ENCODE peak calls at places on chromosomes 6 and 20, in four cellular contexts. One of them, this sample, is unnamed.
A peak's percentile ranks its signal among the peaks of the same experiment; 100 is the strongest.

GRCh38 chr6:8530775-8531435 is 95.6 kb upstream of the SLC35B3 start:
- DNase-seq in mesothelial cell of epicardium: no peak
- DNase-seq in IMR-90: no peak
- DNase-seq in MM.1S: no peak
- DNase-seq in this sample: no peak

GRCh38 chr6:159056432-159056831 is 11.6 kb upstream of the TAGAP start:
- DNase-seq in IMR-90: no peak
- DNase-seq in mesothelial cell of epicardium: no peak
- DNase-seq in MM.1S: no peak
- DNase-seq in this sample: no peak

GRCh38 chr6:125153541-125154183 is at the start of gene TPD52L1:
- DNase-seq in MM.1S: peak; percentile 79
- DNase-seq in IMR-90: peak; percentile 60
- DNase-seq in mesothelial cell of epicardium: peak; percentile 87
- DNase-seq in this sample: peak; percentile 84

GRCh38 chr20:40547492-40548129 is 141.4 kb downstream of the MAFB start:
- DNase-seq in mesothelial cell of epicardium: no peak
- DNase-seq in IMR-90: no peak
- DNase-seq in MM.1S: no peak
- DNase-seq in this sample: no peak

GRCh38 chr20:5182615-5183254 is 55.9 kb downstream of the CDS2 start:
- DNase-seq in mesothelial cell of epicardium: no peak
- DNase-seq in IMR-90: no peak
- DNase-seq in MM.1S: no peak
- DNase-seq in this sample: no peak

GRCh38 chr20:23782366-23782983 is 31.7 kb upstream of the CST1 start:
- DNase-seq in IMR-90: peak; percentile 2
- DNase-seq in MM.1S: peak; percentile 59
- DNase-seq in mesothelial cell of epicardium: no peak
- DNase-seq in this sample: peak; percentile 14

GRCh38 chr20:32629813-32630212 is 43.9 kb downstream of the C20orf203 start:
- DNase-seq in MM.1S: no peak
- DNase-seq in IMR-90: no peak
- DNase-seq in mesothelial cell of epicardium: no peak
- DNase-seq in this sample: no peak

GRCh38 chr6:13431861-13432465 is 55.4 kb downstream of the GFOD1 start:
- DNase-seq in mesothelial cell of epicardium: no peak
- DNase-seq in IMR-90: peak; percentile 55
- DNase-seq in MM.1S: no peak
- DNase-seq in this sample: peak; percentile 23

GRCh38 chr6:6586167-6586566 is 2.4 kb upstream of the LY86 start:
- DNase-seq in MM.1S: no peak
- DNase-seq in IMR-90: no peak
- DNase-seq in mesothelial cell of epicardium: no peak
- DNase-seq in this sample: no peak

GRCh38 chr20:25319241-25320034 is 71.2 kb downstream of the ABHD12 start:
- DNase-seq in IMR-90: no peak
- DNase-seq in mesothelial cell of epicardium: no peak
- DNase-seq in MM.1S: peak; percentile 44
- DNase-seq in this sample: no peak

GRCh38 chr6:112881027-112881426 is 533.9 kb downstream of the RFPL4B start:
- DNase-seq in IMR-90: peak; percentile 80
- DNase-seq in mesothelial cell of epicardium: no peak
- DNase-seq in MM.1S: no peak
- DNase-seq in this sample: no peak

GRCh38 chr20:50003253-50003656 is 20.5 kb downstream of the SNAI1 start:
- DNase-seq in IMR-90: peak; percentile 95
- DNase-seq in MM.1S: no peak
- DNase-seq in mesothelial cell of epicardium: no peak
- DNase-seq in this sample: no peak

GRCh38 chr20:43397147-43397546 is 60.5 kb upstream of the SRSF6 start:
- DNase-seq in MM.1S: no peak
- DNase-seq in IMR-90: no peak
- DNase-seq in mesothelial cell of epicardium: no peak
- DNase-seq in this sample: no peak

GRCh38 chr6:36244641-36245280 is 25.1 kb upstream of the PNPLA1 start:
- DNase-seq in IMR-90: peak; percentile 36
- DNase-seq in MM.1S: no peak
- DNase-seq in mesothelial cell of epicardium: no peak
- DNase-seq in this sample: no peak

GRCh38 chr20:62856931-62857619 is 4.5 kb downstream of the TCFL5 start:
- DNase-seq in IMR-90: no peak
- DNase-seq in MM.1S: no peak
- DNase-seq in mesothelial cell of epicardium: no peak
- DNase-seq in this sample: no peak

GRCh38 chr6:33384581-33385020 is 7.0 kb upstream of the KIFC1 start:
- DNase-seq in MM.1S: no peak
- DNase-seq in mesothelial cell of epicardium: no peak
- DNase-seq in IMR-90: peak; percentile 80
- DNase-seq in this sample: no peak

GRCh38 chr6:157904999-157905398 is 76.7 kb upstream of the SYNJ2 start:
- DNase-seq in MM.1S: no peak
- DNase-seq in mesothelial cell of epicardium: no peak
- DNase-seq in IMR-90: no peak
- DNase-seq in this sample: no peak

GRCh38 chr6:38322123-38322522 is 317.6 kb downstream of the BTBD9 start:
- DNase-seq in mesothelial cell of epicardium: no peak
- DNase-seq in IMR-90: no peak
- DNase-seq in MM.1S: no peak
- DNase-seq in this sample: no peak

GRCh38 chr20:1127840-1128239 is 9.4 kb downstream of the PSMF1 start:
- DNase-seq in mesothelial cell of epicardium: no peak
- DNase-seq in IMR-90: no peak
- DNase-seq in MM.1S: no peak
- DNase-seq in this sample: no peak

GRCh38 chr6:109513571-109514071 is 30.6 kb upstream of the ZBTB24 start:
- DNase-seq in IMR-90: peak; percentile 77
- DNase-seq in mesothelial cell of epicardium: no peak
- DNase-seq in MM.1S: no peak
- DNase-seq in this sample: no peak

GRCh38 chr6:56808871-56809359 is 146.0 kb upstream of the BEND6 start:
- DNase-seq in mesothelial cell of epicardium: no peak
- DNase-seq in IMR-90: peak; percentile 73
- DNase-seq in MM.1S: peak; percentile 27
- DNase-seq in this sample: no peak

GRCh38 chr6:99868074-99868702 is 125.8 kb downstream of the MCHR2 start:
- DNase-seq in MM.1S: peak; percentile 71
- DNase-seq in IMR-90: peak; percentile 51
- DNase-seq in mesothelial cell of epicardium: peak; percentile 85
- DNase-seq in this sample: peak; percentile 48
- TF ChIP-seq CTCF in MM.1S: peak; percentile 83
- TF ChIP-seq CTCF in IMR-90: peak; percentile 84
- TF ChIP-seq CTCF in mesothelial cell of epicardium: peak; percentile 89
- TF ChIP-seq CTCF in this sample: peak; percentile 88

GRCh38 chr6:23752414-23752813 is 373.6 kb upstream of the NRSN1 start:
- DNase-seq in IMR-90: no peak
- DNase-seq in mesothelial cell of epicardium: no peak
- DNase-seq in MM.1S: no peak
- DNase-seq in this sample: no peak

DNA sequence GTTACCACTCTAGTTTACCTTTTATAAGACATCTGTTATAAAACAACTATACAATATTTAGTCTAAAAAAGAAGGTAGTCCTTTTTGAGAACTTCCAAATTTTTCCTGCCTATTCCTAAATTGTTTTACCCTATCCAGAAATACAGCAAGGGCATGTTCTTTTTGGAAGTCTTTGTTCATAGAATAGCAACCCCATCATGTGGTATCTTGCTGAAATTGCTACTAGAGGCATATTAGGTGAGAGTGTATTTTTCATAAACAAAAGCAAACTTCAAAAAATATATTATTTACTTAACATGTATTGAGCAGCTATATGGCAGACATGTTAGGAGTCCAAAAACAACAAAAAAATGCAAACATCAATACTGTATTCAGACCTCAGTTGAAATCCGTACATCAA is 371.8 kb upstream of the NRSN1 start:
- DNase-seq in MM.1S: no peak
- DNase-seq in IMR-90: no peak
- DNase-seq in mesothelial cell of epicardium: no peak
- DNase-seq in this sample: no peak
- TF ChIP-seq CTCF in MM.1S: peak; percentile 3
- TF ChIP-seq CTCF in IMR-90: no peak
- TF ChIP-seq CTCF in mesothelial cell of epicardium: no peak
- TF ChIP-seq CTCF in this sample: no peak

DNA sequence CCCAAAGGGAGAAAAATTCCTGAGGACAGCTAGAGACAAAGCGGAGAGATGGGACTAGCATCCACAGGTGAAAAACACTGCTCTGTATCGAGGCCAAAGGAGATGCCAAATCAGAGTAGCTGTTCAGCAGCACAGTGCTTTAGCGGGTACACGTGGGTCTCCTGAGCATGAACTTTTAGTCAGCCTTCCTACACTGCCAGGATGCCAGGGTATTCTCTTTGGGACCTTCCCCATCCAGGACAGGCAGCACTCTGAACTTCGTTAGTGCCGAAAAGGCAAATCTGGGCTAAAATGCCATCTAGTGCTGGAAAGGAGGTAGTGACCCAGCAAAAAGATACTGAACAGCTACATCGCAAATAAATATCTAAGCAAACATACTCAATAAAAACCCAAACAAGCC is 64.9 kb downstream of the C6orf58 start:
- DNase-seq in MM.1S: peak; percentile 10
- DNase-seq in IMR-90: peak; percentile 36
- DNase-seq in mesothelial cell of epicardium: no peak
- DNase-seq in this sample: peak; percentile 12
- TF ChIP-seq CTCF in MM.1S: peak; percentile 60
- TF ChIP-seq CTCF in IMR-90: peak; percentile 66
- TF ChIP-seq CTCF in mesothelial cell of epicardium: peak; percentile 45
- TF ChIP-seq CTCF in this sample: peak; percentile 71

GRCh38 chr6:30075987-30076311 is 380 bp upstream of the RNF39 start:
- DNase-seq in MM.1S: no peak
- DNase-seq in IMR-90: no peak
- DNase-seq in mesothelial cell of epicardium: no peak
- DNase-seq in this sample: no peak
- TF ChIP-seq CTCF in MM.1S: no peak
- TF ChIP-seq CTCF in IMR-90: no peak
- TF ChIP-seq CTCF in mesothelial cell of epicardium: no peak
- TF ChIP-seq CTCF in this sample: no peak

This sample was measured in GM13977.